ENCODE peak calls at places on chromosomes 7 and 10, in six cellular contexts. One of them, this sample, is unnamed.

GRCh38 chr10:84798333-84798732 is 469.9 kb downstream of the CCSER2 start:
- DNase-seq in mesenchymal stem cell: no peak
- DNase-seq in mesendoderm: no peak
- DNase-seq in H9: no peak
- DNase-seq in H1: no peak
- DNase-seq in IMR-90: no peak
- DNase-seq in this sample: no peak

GRCh38 chr10:44908071-44908709 is 2.9 kb upstream of the TMEM72 start:
- DNase-seq in mesenchymal stem cell: peak
- DNase-seq in H1: peak
- DNase-seq in H9: peak
- DNase-seq in mesendoderm: peak
- DNase-seq in IMR-90: peak
- DNase-seq in this sample: no peak

GRCh38 chr10:88254091-88254490 is 329.0 kb downstream of the RNLS start:
- DNase-seq in mesenchymal stem cell: peak
- DNase-seq in H9: no peak
- DNase-seq in H1: no peak
- DNase-seq in IMR-90: peak
- DNase-seq in mesendoderm: peak
- DNase-seq in this sample: no peak

GRCh38 chr7:22444181-22444966 is 55.6 kb downstream of the STEAP1B start:
- DNase-seq in mesendoderm: no peak
- DNase-seq in H9: no peak
- DNase-seq in IMR-90: no peak
- DNase-seq in H1: no peak
- DNase-seq in mesenchymal stem cell: no peak
- DNase-seq in this sample: no peak

GRCh38 chr10:96380821-96381220 is 22.0 kb upstream of the OPALIN start:
- DNase-seq in H1: no peak
- DNase-seq in mesendoderm: no peak
- DNase-seq in IMR-90: no peak
- DNase-seq in mesenchymal stem cell: no peak
- DNase-seq in H9: no peak
- DNase-seq in this sample: no peak

GRCh38 chr10:9205558-9205957 is 1151.1 kb downstream of the GATA3 start:
- DNase-seq in mesenchymal stem cell: no peak
- DNase-seq in mesendoderm: no peak
- DNase-seq in H9: no peak
- DNase-seq in IMR-90: no peak
- DNase-seq in H1: no peak
- DNase-seq in this sample: no peak

GRCh38 chr10:71349401-71349800 is 30.3 kb downstream of the SLC29A3 start:
- DNase-seq in IMR-90: no peak
- DNase-seq in H9: no peak
- DNase-seq in mesenchymal stem cell: no peak
- DNase-seq in mesendoderm: peak
- DNase-seq in H1: no peak
- DNase-seq in this sample: no peak

GRCh38 chr10:11881477-11882417 is 58.6 kb downstream of the PROSER2 start:
- DNase-seq in H9: peak
- DNase-seq in mesendoderm: peak
- DNase-seq in IMR-90: peak
- DNase-seq in H1: peak
- DNase-seq in mesenchymal stem cell: no peak
- DNase-seq in this sample: no peak

GRCh38 chr7:132866551-132866950 is 215.3 kb downstream of the CHCHD3 start:
- DNase-seq in IMR-90: no peak
- DNase-seq in mesenchymal stem cell: no peak
- DNase-seq in H1: no peak
- DNase-seq in H9: no peak
- DNase-seq in mesendoderm: no peak
- DNase-seq in this sample: no peak

GRCh38 chr10:21751341-21752310 is 217.6 kb downstream of the MLLT10 start:
- DNase-seq in H1: no peak
- DNase-seq in H9: peak
- DNase-seq in mesenchymal stem cell: no peak
- DNase-seq in IMR-90: no peak
- DNase-seq in mesendoderm: peak
- DNase-seq in this sample: no peak

GRCh38 chr10:60573342-60573741 is 183.7 kb upstream of the ANK3 start:
- DNase-seq in H1: no peak
- DNase-seq in mesenchymal stem cell: peak
- DNase-seq in mesendoderm: peak
- DNase-seq in H9: no peak
- DNase-seq in IMR-90: no peak
- DNase-seq in this sample: peak

GRCh38 chr7:115014794-115015193 is 92.9 kb downstream of the MDFIC start:
- DNase-seq in mesenchymal stem cell: no peak
- DNase-seq in mesendoderm: no peak
- DNase-seq in IMR-90: no peak
- DNase-seq in H1: no peak
- DNase-seq in H9: no peak
- DNase-seq in this sample: no peak

GRCh38 chr7:108294595-108294994 is 161.6 kb downstream of the NRCAM start:
- DNase-seq in mesendoderm: no peak
- DNase-seq in IMR-90: no peak
- DNase-seq in H9: no peak
- DNase-seq in H1: no peak
- DNase-seq in mesenchymal stem cell: no peak
- DNase-seq in this sample: no peak

GRCh38 chr10:125201791-125202622 is 41.6 kb upstream of the CTBP2 start:
- DNase-seq in mesendoderm: peak
- DNase-seq in mesenchymal stem cell: no peak
- DNase-seq in H9: no peak
- DNase-seq in H1: no peak
- DNase-seq in IMR-90: no peak
- DNase-seq in this sample: no peak

GRCh38 chr10:74249865-74250264 is 98.8 kb downstream of the ADK start:
- DNase-seq in mesenchymal stem cell: no peak
- DNase-seq in IMR-90: peak
- DNase-seq in mesendoderm: no peak
- DNase-seq in H9: no peak
- DNase-seq in H1: no peak
- DNase-seq in this sample: no peak

DNA sequence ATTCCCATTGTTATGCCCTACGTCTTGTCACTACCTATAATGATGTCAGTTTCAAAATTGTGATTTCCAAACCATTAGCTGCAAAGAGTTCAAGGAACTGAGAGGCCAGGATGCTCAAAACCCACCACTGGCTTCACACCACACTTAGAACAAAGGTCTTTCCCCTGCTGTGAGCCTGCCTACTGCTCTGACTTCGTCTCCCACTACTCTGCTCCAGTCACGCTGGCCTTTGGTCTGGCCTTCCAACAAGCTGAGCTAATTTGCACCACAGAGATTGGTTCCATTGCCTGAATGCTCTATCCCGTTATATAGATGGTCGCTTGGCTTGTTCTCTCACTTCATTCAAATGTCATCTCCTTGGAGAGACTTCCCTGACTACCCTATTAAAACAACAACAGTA is 572.1 kb upstream of the GALNT17 start:
- DNase-seq in mesendoderm: peak
- DNase-seq in H1: no peak
- DNase-seq in H9: no peak
- DNase-seq in mesenchymal stem cell: no peak
- DNase-seq in IMR-90: no peak
- DNase-seq in this sample: no peak
- H2BK15ac ChIP-seq in mesendoderm: no peak
- H2BK15ac ChIP-seq in H1: no peak
- H2BK15ac ChIP-seq in H9: no peak
- H2BK15ac ChIP-seq in mesenchymal stem cell: no peak
- H2BK15ac ChIP-seq in IMR-90: no peak
- H2BK15ac ChIP-seq in this sample: no peak

DNA sequence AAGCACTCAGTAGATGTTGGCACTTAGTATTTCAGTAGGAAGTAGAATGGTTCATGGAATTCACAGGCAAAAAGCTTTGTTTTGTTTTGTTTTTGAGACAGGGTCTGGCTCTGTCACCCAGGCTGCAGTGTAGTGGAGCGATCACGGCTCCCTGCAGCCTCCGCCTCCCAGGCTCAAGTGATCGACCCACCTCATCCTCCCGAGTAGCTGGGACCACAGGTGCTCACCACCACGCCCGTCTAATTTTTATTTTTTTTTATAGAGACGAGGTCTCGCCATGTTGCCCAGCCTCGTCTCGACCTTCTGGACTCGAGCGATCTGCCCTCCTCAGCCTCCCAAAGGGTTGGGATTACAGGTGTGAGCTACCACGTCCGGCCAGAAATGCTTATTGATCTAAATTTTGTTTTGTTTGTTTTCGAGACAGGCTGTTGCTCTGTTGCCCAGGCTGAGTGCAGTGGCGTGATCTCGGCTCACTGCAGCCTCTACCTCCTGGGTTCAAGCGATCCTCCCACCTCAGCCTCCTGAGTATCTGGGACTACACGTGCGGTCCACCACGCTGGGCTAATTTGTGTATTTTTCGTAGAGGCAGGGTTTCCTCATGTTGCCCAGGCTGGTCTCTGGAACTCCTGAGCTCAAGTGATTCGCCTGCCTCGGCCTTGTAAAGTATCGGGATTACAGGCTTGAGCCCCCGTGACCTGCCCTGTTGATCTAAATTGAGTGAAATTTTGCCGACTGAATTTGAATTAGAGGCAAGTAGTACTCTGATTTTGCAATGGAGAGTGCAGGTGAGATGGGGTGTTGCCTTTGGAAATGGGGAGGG is 1.7 kb downstream of the GLRX3 start:
- DNase-seq in mesendoderm: no peak
- DNase-seq in IMR-90: no peak
- DNase-seq in mesenchymal stem cell: no peak
- DNase-seq in H9: no peak
- DNase-seq in H1: no peak
- DNase-seq in this sample: no peak
- H3K27ac ChIP-seq in mesendoderm: no peak
- H3K27ac ChIP-seq in IMR-90: no peak
- H3K27ac ChIP-seq in mesenchymal stem cell: no peak
- H3K27ac ChIP-seq in H9: no peak
- H3K27ac ChIP-seq in H1: no peak
- H3K27ac ChIP-seq in this sample: no peak

DNA sequence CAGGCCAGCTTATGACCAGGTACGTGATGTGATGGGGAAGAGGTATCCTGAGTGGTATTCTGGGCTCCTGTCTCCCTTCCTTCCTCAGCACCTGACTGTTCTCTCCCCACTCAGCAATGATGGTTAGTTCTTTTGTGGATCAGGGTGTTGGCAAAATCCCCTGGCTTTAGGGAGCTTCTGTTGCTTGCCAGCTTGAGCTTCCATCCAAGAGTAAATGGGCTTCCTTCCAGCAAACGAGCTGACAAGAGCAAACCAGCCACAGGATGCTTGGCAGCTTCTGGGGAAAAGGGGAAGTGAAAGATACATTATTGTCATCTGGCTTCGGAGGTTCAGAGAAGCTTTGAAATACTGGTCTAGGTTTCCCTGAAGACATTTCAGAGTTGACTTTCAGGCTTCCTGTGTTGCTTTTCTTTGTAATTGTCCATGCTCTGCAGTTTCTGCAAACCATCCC is 5.2 kb downstream of the DUSP5 start:
- DNase-seq in mesenchymal stem cell: peak
- DNase-seq in H9: no peak
- DNase-seq in mesendoderm: no peak
- DNase-seq in IMR-90: peak
- DNase-seq in H1: no peak
- DNase-seq in this sample: no peak
- H3K9ac ChIP-seq in mesenchymal stem cell: peak
- H3K9ac ChIP-seq in H9: no peak
- H3K9ac ChIP-seq in mesendoderm: peak
- H3K9ac ChIP-seq in IMR-90: peak
- H3K9ac ChIP-seq in H1: no peak
- H3K9ac ChIP-seq in this sample: no peak

DNA sequence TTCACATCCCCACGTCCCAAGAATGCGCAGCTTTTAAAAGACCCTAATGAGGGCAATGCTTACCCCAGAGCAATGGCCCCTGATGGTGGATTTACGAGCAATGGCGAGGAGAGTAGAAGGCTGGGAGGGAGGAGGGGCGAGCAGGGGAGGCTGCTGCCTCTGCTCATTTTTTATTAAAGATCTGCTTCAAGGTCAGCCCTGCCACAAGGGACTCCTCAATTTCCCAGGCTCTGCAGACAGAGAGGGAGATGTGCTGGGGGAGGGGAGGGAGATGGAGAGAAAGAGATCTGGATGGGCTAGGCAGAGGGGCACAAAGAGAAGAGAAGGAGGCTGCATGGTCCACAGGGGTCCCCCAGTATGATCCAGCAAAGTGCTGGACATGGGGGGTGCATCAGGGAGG is 7.8 kb upstream of the SRRM3 start:
- DNase-seq in mesenchymal stem cell: no peak
- DNase-seq in H9: no peak
- DNase-seq in IMR-90: no peak
- DNase-seq in H1: no peak
- DNase-seq in mesendoderm: no peak
- DNase-seq in this sample: no peak
- H2BK15ac ChIP-seq in mesenchymal stem cell: no peak
- H2BK15ac ChIP-seq in H9: no peak
- H2BK15ac ChIP-seq in IMR-90: no peak
- H2BK15ac ChIP-seq in H1: no peak
- H2BK15ac ChIP-seq in mesendoderm: no peak
- H2BK15ac ChIP-seq in this sample: no peak

This sample was measured in neuronal stem cell.